ENCODE peak calls at places on chromosomes 6 and 20, in nine cellular contexts. One of them, this sample, is unnamed.

GRCh38 chr6:6243846-6244245 is 76.6 kb downstream of the F13A1 start:
- DNase-seq in tibial nerve: no peak
- DNase-seq in brain microvascular endothelial cell: no peak
- DNase-seq in AG10803: no peak
- DNase-seq in WTC11: no peak
- DNase-seq in AG09319: no peak
- DNase-seq in uterus: no peak
- DNase-seq in endothelial cell: no peak
- DNase-seq in CD4-positive, alpha-beta T cell: no peak
- DNase-seq in this sample: no peak

GRCh38 chr20:38272398-38272797 is 11.9 kb upstream of the KIAA1755 start:
- DNase-seq in AG09319: no peak
- DNase-seq in uterus: no peak
- DNase-seq in CD4-positive, alpha-beta T cell: no peak
- DNase-seq in WTC11: no peak
- DNase-seq in tibial nerve: no peak
- DNase-seq in AG10803: peak; percentile 64
- DNase-seq in endothelial cell: no peak
- DNase-seq in brain microvascular endothelial cell: no peak
- DNase-seq in this sample: peak; percentile 54

GRCh38 chr6:33869826-33870423 is 66.1 kb upstream of the MLN start:
- DNase-seq in AG09319: no peak
- DNase-seq in brain microvascular endothelial cell: no peak
- DNase-seq in WTC11: peak; percentile 36
- DNase-seq in CD4-positive, alpha-beta T cell: no peak
- DNase-seq in AG10803: no peak
- DNase-seq in endothelial cell: no peak
- DNase-seq in uterus: no peak
- DNase-seq in tibial nerve: no peak
- DNase-seq in this sample: no peak

GRCh38 chr6:49497308-49497707 is 2.4 kb upstream of the GLYATL3 start:
- DNase-seq in CD4-positive, alpha-beta T cell: no peak
- DNase-seq in brain microvascular endothelial cell: no peak
- DNase-seq in AG09319: no peak
- DNase-seq in uterus: no peak
- DNase-seq in endothelial cell: no peak
- DNase-seq in WTC11: no peak
- DNase-seq in AG10803: no peak
- DNase-seq in tibial nerve: no peak
- DNase-seq in this sample: no peak

GRCh38 chr6:34575326-34575725 is 19.2 kb upstream of the SPDEF start:
- DNase-seq in brain microvascular endothelial cell: no peak
- DNase-seq in uterus: no peak
- DNase-seq in CD4-positive, alpha-beta T cell: no peak
- DNase-seq in tibial nerve: no peak
- DNase-seq in endothelial cell: no peak
- DNase-seq in AG10803: no peak
- DNase-seq in WTC11: peak; percentile 38
- DNase-seq in AG09319: no peak
- DNase-seq in this sample: no peak

GRCh38 chr6:3747100-3747737 is 4.3 kb downstream of the PXDC1 start:
- DNase-seq in brain microvascular endothelial cell: no peak
- DNase-seq in uterus: peak; percentile 13
- DNase-seq in AG10803: no peak
- DNase-seq in tibial nerve: no peak
- DNase-seq in CD4-positive, alpha-beta T cell: no peak
- DNase-seq in endothelial cell: no peak
- DNase-seq in AG09319: no peak
- DNase-seq in WTC11: no peak
- DNase-seq in this sample: no peak

GRCh38 chr6:1604347-1604990 is 5.2 kb upstream of the FOXC1 start:
- DNase-seq in AG09319: no peak
- DNase-seq in AG10803: peak; percentile 22
- DNase-seq in brain microvascular endothelial cell: no peak
- DNase-seq in CD4-positive, alpha-beta T cell: peak; percentile 48
- DNase-seq in endothelial cell: peak; percentile 93
- DNase-seq in uterus: no peak
- DNase-seq in WTC11: peak; percentile 83
- DNase-seq in tibial nerve: no peak
- DNase-seq in this sample: no peak

GRCh38 chr20:11235058-11235457 is 561.3 kb upstream of the JAG1 start:
- DNase-seq in CD4-positive, alpha-beta T cell: no peak
- DNase-seq in tibial nerve: no peak
- DNase-seq in AG09319: no peak
- DNase-seq in endothelial cell: no peak
- DNase-seq in AG10803: peak; percentile 72
- DNase-seq in brain microvascular endothelial cell: peak; percentile 77
- DNase-seq in uterus: no peak
- DNase-seq in WTC11: peak; percentile 14
- DNase-seq in this sample: peak; percentile 75

GRCh38 chr20:41837669-41838224 is 219.6 kb upstream of the CHD6 start:
- DNase-seq in CD4-positive, alpha-beta T cell: no peak
- DNase-seq in uterus: no peak
- DNase-seq in WTC11: no peak
- DNase-seq in tibial nerve: no peak
- DNase-seq in AG10803: no peak
- DNase-seq in endothelial cell: no peak
- DNase-seq in brain microvascular endothelial cell: no peak
- DNase-seq in AG09319: no peak
- DNase-seq in this sample: no peak

GRCh38 chr6:170135461-170135820 is 155.4 kb downstream of the DLL1 start:
- DNase-seq in tibial nerve: no peak
- DNase-seq in brain microvascular endothelial cell: no peak
- DNase-seq in endothelial cell: no peak
- DNase-seq in AG10803: no peak
- DNase-seq in uterus: no peak
- DNase-seq in AG09319: no peak
- DNase-seq in CD4-positive, alpha-beta T cell: no peak
- DNase-seq in WTC11: no peak
- DNase-seq in this sample: no peak

DNA sequence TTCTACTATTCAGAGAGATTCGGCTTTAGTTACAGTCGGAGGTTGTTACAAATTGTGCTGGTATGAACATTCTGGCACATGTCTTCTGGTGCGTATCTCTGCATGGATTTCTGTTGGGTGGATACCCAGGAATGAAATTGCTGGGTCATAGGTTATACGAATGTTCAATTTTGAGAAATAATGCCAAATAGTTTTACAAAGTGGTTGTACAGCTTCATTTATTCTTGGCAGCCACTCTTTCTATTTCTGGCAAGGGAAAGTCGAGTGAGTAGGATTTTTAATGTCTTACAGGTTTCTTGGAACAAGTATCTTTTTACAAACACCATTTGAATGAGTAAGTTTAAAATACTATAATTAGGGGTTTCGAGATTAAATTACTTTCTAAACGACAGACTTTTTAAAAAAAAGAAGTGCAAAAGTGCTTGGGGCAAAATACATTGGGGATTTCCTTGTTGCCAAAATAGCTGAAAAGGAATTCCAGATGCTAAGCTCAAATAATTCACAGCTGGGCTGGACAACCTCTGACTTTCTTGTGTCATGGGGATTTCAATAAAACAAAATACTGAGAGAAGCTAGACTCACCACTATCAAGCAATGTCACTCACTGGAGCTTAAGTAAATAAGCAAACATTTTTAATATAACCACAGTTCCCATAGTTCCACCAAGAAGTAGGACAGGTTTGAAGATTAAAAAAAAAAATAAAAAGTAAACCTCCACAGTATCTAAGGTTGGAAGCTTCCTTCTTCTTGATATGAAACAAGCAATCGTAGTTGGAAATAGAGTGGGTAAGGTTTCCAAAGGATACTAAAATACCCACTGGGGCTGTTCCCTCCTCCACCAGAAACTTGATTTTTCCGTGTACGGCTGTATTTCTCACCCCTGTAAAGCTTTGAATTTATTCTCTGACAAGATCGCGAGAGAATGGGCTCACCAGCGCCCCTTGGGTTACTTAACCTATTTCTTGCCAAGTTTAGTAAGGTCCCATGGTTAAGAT is 21.6 kb upstream of the GFOD1 start:
- DNase-seq in AG10803: peak; percentile 98
- DNase-seq in brain microvascular endothelial cell: no peak
- DNase-seq in endothelial cell: no peak
- DNase-seq in uterus: no peak
- DNase-seq in WTC11: no peak
- DNase-seq in tibial nerve: no peak
- DNase-seq in AG09319: peak; percentile 97
- DNase-seq in CD4-positive, alpha-beta T cell: no peak
- DNase-seq in this sample: no peak
- TF ChIP-seq CTCF in AG10803: no peak
- TF ChIP-seq CTCF in brain microvascular endothelial cell: no peak
- TF ChIP-seq CTCF in endothelial cell: no peak
- TF ChIP-seq CTCF in uterus: no peak
- TF ChIP-seq CTCF in WTC11: no peak
- TF ChIP-seq CTCF in tibial nerve: no peak
- TF ChIP-seq CTCF in AG09319: no peak
- TF ChIP-seq CTCF in CD4-positive, alpha-beta T cell: no peak
- TF ChIP-seq CTCF in this sample: no peak

GRCh38 chr6:134253681-134254080 is 64.2 kb downstream of the SGK1 start:
- DNase-seq in WTC11: no peak
- DNase-seq in AG09319: peak; percentile 88
- DNase-seq in brain microvascular endothelial cell: no peak
- DNase-seq in uterus: no peak
- DNase-seq in CD4-positive, alpha-beta T cell: no peak
- DNase-seq in tibial nerve: no peak
- DNase-seq in AG10803: peak; percentile 96
- DNase-seq in endothelial cell: no peak
- DNase-seq in this sample: peak; percentile 53

GRCh38 chr6:134258849-134259306 is 59.0 kb downstream of the SGK1 start:
- DNase-seq in CD4-positive, alpha-beta T cell: no peak
- DNase-seq in AG09319: no peak
- DNase-seq in endothelial cell: no peak
- DNase-seq in AG10803: no peak
- DNase-seq in WTC11: no peak
- DNase-seq in tibial nerve: no peak
- DNase-seq in uterus: no peak
- DNase-seq in brain microvascular endothelial cell: no peak
- DNase-seq in this sample: no peak

GRCh38 chr6:134257516-134257915 is 60.4 kb downstream of the SGK1 start:
- DNase-seq in tibial nerve: no peak
- DNase-seq in WTC11: no peak
- DNase-seq in endothelial cell: no peak
- DNase-seq in brain microvascular endothelial cell: no peak
- DNase-seq in AG09319: no peak
- DNase-seq in uterus: no peak
- DNase-seq in CD4-positive, alpha-beta T cell: no peak
- DNase-seq in AG10803: no peak
- DNase-seq in this sample: no peak

GRCh38 chr6:134254118-134254517 is 63.8 kb downstream of the SGK1 start:
- DNase-seq in WTC11: no peak
- DNase-seq in uterus: no peak
- DNase-seq in AG09319: no peak
- DNase-seq in brain microvascular endothelial cell: no peak
- DNase-seq in AG10803: no peak
- DNase-seq in CD4-positive, alpha-beta T cell: no peak
- DNase-seq in endothelial cell: no peak
- DNase-seq in tibial nerve: no peak
- DNase-seq in this sample: no peak

DNA sequence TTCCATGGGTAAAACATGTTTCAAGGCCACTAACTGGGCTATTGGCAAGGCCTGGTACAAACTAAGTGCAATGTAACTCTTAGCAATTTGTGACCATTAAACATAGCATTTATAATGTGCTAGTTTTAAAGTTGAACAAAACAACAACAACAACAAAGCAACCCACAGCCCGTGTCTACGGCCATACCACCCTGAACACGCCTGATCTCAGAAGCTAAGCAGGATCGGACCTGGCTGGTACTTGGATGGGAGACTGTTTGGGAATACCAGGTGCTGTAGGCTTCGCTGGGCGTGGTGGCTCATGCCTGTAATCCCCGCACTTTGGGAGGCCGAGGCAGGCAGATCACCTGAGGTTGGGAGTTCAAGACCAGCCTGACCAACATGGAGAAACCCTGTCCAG is 61.0 kb downstream of the SGK1 start:
- DNase-seq in brain microvascular endothelial cell: no peak
- DNase-seq in tibial nerve: no peak
- DNase-seq in CD4-positive, alpha-beta T cell: no peak
- DNase-seq in AG10803: no peak
- DNase-seq in WTC11: peak; percentile 11
- DNase-seq in endothelial cell: no peak
- DNase-seq in AG09319: no peak
- DNase-seq in uterus: no peak
- DNase-seq in this sample: no peak
- TF ChIP-seq CTCF in brain microvascular endothelial cell: no peak
- TF ChIP-seq CTCF in tibial nerve: no peak
- TF ChIP-seq CTCF in CD4-positive, alpha-beta T cell: no peak
- TF ChIP-seq CTCF in AG10803: no peak
- TF ChIP-seq CTCF in WTC11: no peak
- TF ChIP-seq CTCF in endothelial cell: no peak
- TF ChIP-seq CTCF in AG09319: no peak
- TF ChIP-seq CTCF in uterus: no peak
- TF ChIP-seq CTCF in this sample: no peak

GRCh38 chr20:32152421-32153155 is 43.1 kb downstream of the TM9SF4 start:
- DNase-seq in brain microvascular endothelial cell: no peak
- DNase-seq in endothelial cell: no peak
- DNase-seq in tibial nerve: no peak
- DNase-seq in WTC11: no peak
- DNase-seq in AG10803: no peak
- DNase-seq in CD4-positive, alpha-beta T cell: no peak
- DNase-seq in uterus: no peak
- DNase-seq in AG09319: no peak
- DNase-seq in this sample: no peak

GRCh38 chr20:32153156-32153665 is 43.7 kb downstream of the TM9SF4 start:
- DNase-seq in tibial nerve: no peak
- DNase-seq in AG09319: no peak
- DNase-seq in brain microvascular endothelial cell: no peak
- DNase-seq in CD4-positive, alpha-beta T cell: no peak
- DNase-seq in WTC11: no peak
- DNase-seq in endothelial cell: no peak
- DNase-seq in uterus: no peak
- DNase-seq in AG10803: no peak
- DNase-seq in this sample: no peak

GRCh38 chr20:32157611-32158010 is 48.1 kb downstream of the TM9SF4 start:
- DNase-seq in CD4-positive, alpha-beta T cell: no peak
- DNase-seq in uterus: no peak
- DNase-seq in brain microvascular endothelial cell: no peak
- DNase-seq in tibial nerve: no peak
- DNase-seq in WTC11: no peak
- DNase-seq in AG10803: no peak
- DNase-seq in endothelial cell: no peak
- DNase-seq in AG09319: no peak
- DNase-seq in this sample: no peak

GRCh38 chr20:32153771-32154170 is 44.3 kb downstream of the TM9SF4 start:
- DNase-seq in CD4-positive, alpha-beta T cell: no peak
- DNase-seq in endothelial cell: no peak
- DNase-seq in brain microvascular endothelial cell: no peak
- DNase-seq in AG10803: no peak
- DNase-seq in uterus: no peak
- DNase-seq in tibial nerve: no peak
- DNase-seq in AG09319: no peak
- DNase-seq in WTC11: no peak
- DNase-seq in this sample: no peak

GRCh38 chr20:32155017-32155965 is 45.8 kb downstream of the TM9SF4 start:
- DNase-seq in CD4-positive, alpha-beta T cell: no peak
- DNase-seq in tibial nerve: peak; percentile 66
- DNase-seq in uterus: peak; percentile 64
- DNase-seq in AG09319: peak; percentile 63
- DNase-seq in brain microvascular endothelial cell: peak; percentile 72
- DNase-seq in WTC11: peak; percentile 70
- DNase-seq in AG10803: peak; percentile 77
- DNase-seq in endothelial cell: peak; percentile 63
- DNase-seq in this sample: peak; percentile 71
- TF ChIP-seq CTCF in CD4-positive, alpha-beta T cell: peak; percentile 13
- TF ChIP-seq CTCF in tibial nerve: peak; percentile 29
- TF ChIP-seq CTCF in uterus: peak; percentile 41
- TF ChIP-seq CTCF in AG09319: no peak
- TF ChIP-seq CTCF in brain microvascular endothelial cell: peak; percentile 52
- TF ChIP-seq CTCF in WTC11: no peak
- TF ChIP-seq CTCF in AG10803: peak; percentile 22
- TF ChIP-seq CTCF in endothelial cell: no peak
- TF ChIP-seq CTCF in this sample: peak; percentile 40

GRCh38 chr20:57856658-57857057 is 146.8 kb upstream of the PMEPA1 start:
- DNase-seq in AG10803: no peak
- DNase-seq in CD4-positive, alpha-beta T cell: no peak
- DNase-seq in WTC11: no peak
- DNase-seq in brain microvascular endothelial cell: no peak
- DNase-seq in tibial nerve: no peak
- DNase-seq in endothelial cell: no peak
- DNase-seq in uterus: no peak
- DNase-seq in AG09319: no peak
- DNase-seq in this sample: no peak
- TF ChIP-seq CTCF in AG10803: no peak
- TF ChIP-seq CTCF in CD4-positive, alpha-beta T cell: no peak
- TF ChIP-seq CTCF in WTC11: no peak
- TF ChIP-seq CTCF in brain microvascular endothelial cell: no peak
- TF ChIP-seq CTCF in tibial nerve: no peak
- TF ChIP-seq CTCF in endothelial cell: no peak
- TF ChIP-seq CTCF in uterus: no peak
- TF ChIP-seq CTCF in AG09319: no peak
- TF ChIP-seq CTCF in this sample: no peak

This sample was measured in fibroblast of villous mesenchyme.